ENCODE peak calls at places on chromosomes 7 and 10, in five cellular contexts. G, Y, N, T and A are unnamed samples.

GRCh38 chr7:155231241-155231800 is 66.4 kb upstream of the INSIG1 start:
- DNase-seq in T (no peak), N (no peak), Y (no peak), G (no peak), A (no peak)

GRCh38 chr7:28708033-28708451 is 250.1 kb downstream of the TRIL start:
- DNase-seq in T (no peak), Y (peak), N (no peak), G (peak), A (no peak)

GRCh38 chr7:80783688-80784327 is 135.0 kb downstream of the SEMA3C start:
- DNase-seq in N (no peak), G (peak), T (no peak), Y (peak), A (no peak)

GRCh38 chr7:70776627-70777101 is 355.3 kb upstream of the GALNT17 start:
- DNase-seq in T (no peak), N (no peak), G (peak), Y (peak), A (no peak)

GRCh38 chr7:97145068-97145467 is 27.6 kb downstream of the SDHAF3 start:
- DNase-seq in Y (peak), N (no peak), T (no peak), G (peak), A (no peak)

GRCh38 chr7:44470628-44471245 is 19.7 kb downstream of the NUDCD3 start:
- DNase-seq in Y (no peak), N (no peak), G (no peak), T (no peak), A (no peak)

GRCh38 chr10:31343009-31343408 is 24.0 kb downstream of the ZEB1 start:
- DNase-seq in G (no peak), T (no peak), Y (no peak), N (no peak), A (no peak)

GRCh38 chr10:35355971-35356724 is 19.8 kb downstream of the CCNY start:
- DNase-seq in N (no peak), T (no peak), Y (no peak), G (no peak), A (no peak)

GRCh38 chr7:121605297-121605640 is 209.2 kb upstream of the FAM3C start:
- DNase-seq in N (no peak), Y (peak), G (peak), T (no peak), A (no peak)

GRCh38 chr10:86751477-86751876 is 4.9 kb upstream of the BMPR1A start:
- DNase-seq in G (no peak), T (no peak), Y (no peak), N (no peak), A (no peak)

GRCh38 chr10:67520924-67521520 is 175.0 kb downstream of the CTNNA3 start:
- DNase-seq in N (peak), G (peak), T (peak), Y (peak), A (peak)

GRCh38 chr7:102889836-102890235 is 23.0 kb upstream of the LRRC17 start:
- DNase-seq in G (no peak), Y (peak), N (no peak), T (no peak), A (no peak)

GRCh38 chr10:12390733-12391132 is 41.4 kb downstream of the CAMK1D start:
- DNase-seq in T (no peak), N (no peak), G (no peak), Y (peak), A (no peak)

GRCh38 chr7:155557778-155558177 is 11.4 kb upstream of the CNPY1 start:
- DNase-seq in T (no peak), N (no peak), Y (no peak), G (no peak), A (no peak)

GRCh38 chr10:3948843-3949242 is 163.8 kb upstream of the KLF6 start:
- DNase-seq in Y (peak), T (peak), N (no peak), G (peak), A (no peak)

GRCh38 chr10:132701099-132701845 is 84.7 kb downstream of the NKX6-2 start:
- DNase-seq in T (no peak), Y (no peak), N (no peak), G (no peak), A (no peak)

GRCh38 chr7:106419455-106420182 is 134.8 kb upstream of the NAMPT start:
- DNase-seq in Y (no peak), T (no peak), N (no peak), G (peak), A (no peak)

GRCh38 chr10:107656932-107657331 is 492.4 kb upstream of the SORCS1 start:
- DNase-seq in N (no peak), Y (no peak), T (no peak), G (no peak), A (no peak)

GRCh38 chr10:10865303-10865702 is 152.4 kb upstream of the CELF2 start:
- DNase-seq in T (no peak), N (no peak), Y (no peak), G (no peak), A (no peak)

GRCh38 chr7:2639994-2640830 is 8.4 kb downstream of the TTYH3 start:
- DNase-seq in N (no peak), G (no peak), T (no peak), Y (no peak), A (no peak)

GRCh38 chr10:64115913-64116643 is 594.9 kb downstream of the REEP3 start:
- DNase-seq in Y (peak), T (no peak), N (peak), G (peak), A (peak)

GRCh38 chr10:46539596-46540411 is 16.7 kb downstream of the GPRIN2 start:
- DNase-seq in Y (peak), G (peak), N (no peak), T (no peak), A (no peak)

GRCh38 chr7:45150199-45150598 is 7.4 kb upstream of the RAMP3 start:
- DNase-seq in N (no peak), G (no peak), T (no peak), Y (no peak), A (no peak)

GRCh38 chr7:50206521-50207250 is 97.8 kb upstream of the IKZF1 start:
- DNase-seq in G (no peak), T (peak), Y (no peak), N (no peak), A (no peak)

GRCh38 chr10:34384363-34384762 is 430.7 kb downstream of the PARD3 start:
- DNase-seq in G (no peak), N (no peak), T (no peak), Y (no peak), A (no peak)

GRCh38 chr7:157464971-157465481 is 128.2 kb downstream of the DNAJB6 start:
- DNase-seq in N (no peak), G (no peak), T (peak), Y (no peak), A (no peak)

GRCh38 chr7:153027904-153028303 is 268.4 kb downstream of the ACTR3B start:
- DNase-seq in T (no peak), G (no peak), Y (no peak), N (no peak), A (no peak)

GRCh38 chr10:29618341-29619171 is 16.2 kb downstream of the SVIL start:
- DNase-seq in Y (peak), T (no peak), G (peak), N (no peak), A (no peak)

GRCh38 chr10:104057717-104058116 is 28.0 kb downstream of the COL17A1 start:
- DNase-seq in Y (no peak), N (no peak), G (no peak), T (no peak), A (no peak)

GRCh38 chr10:121577568-121577967 is 20.7 kb downstream of the FGFR2 start:
- DNase-seq in Y (no peak), T (no peak), G (no peak), N (no peak), A (no peak)

GRCh38 chr10:85917601-85918000 is 449.0 kb downstream of the GRID1 start:
- DNase-seq in T (no peak), G (no peak), N (no peak), Y (no peak), A (no peak)

GRCh38 chr10:12264204-12264908 is 68.4 kb downstream of the CDC123 start:
- DNase-seq in N (peak), T (peak), Y (peak), G (peak), A (peak)

GRCh38 chr7:76073335-76073990 is 25.6 kb downstream of the MDH2 start:
- DNase-seq in G (no peak), N (peak), Y (no peak), T (no peak), A (no peak)

GRCh38 chr10:124291009-124291671 is 127.6 kb downstream of the OAT start:
- DNase-seq in N (no peak), Y (no peak), T (no peak), G (no peak), A (no peak)

GRCh38 chr7:43647314-43647691 is 64.4 kb downstream of the STK17A start:
- DNase-seq in T (no peak), Y (peak), G (peak), N (peak), A (no peak)

GRCh38 chr10:132650611-132651250 is 113.1 kb downstream of the INPP5A start:
- DNase-seq in G (no peak), Y (no peak), T (no peak), N (no peak), A (no peak)

GRCh38 chr10:125064681-125065492 is 95.5 kb downstream of the CTBP2 start:
- DNase-seq in G (peak), N (no peak), Y (peak), T (no peak), A (no peak)

GRCh38 chr7:83366629-83367028 is 203.9 kb upstream of the PCLO start:
- DNase-seq in N (no peak), G (no peak), Y (no peak), T (no peak), A (no peak)
- TF ChIP-seq CTCF in N (peak), G (no peak), Y (no peak), T (no peak), A (peak)

GRCh38 chr7:124456286-124456685 is 309.3 kb downstream of the GPR37 start:
- DNase-seq in T (no peak), G (no peak), Y (no peak), N (no peak), A (no peak)
- TF ChIP-seq CTCF in T (no peak), G (no peak), Y (no peak), N (no peak), A (no peak)

GRCh38 chr10:74743401-74743800 is 83.0 kb upstream of the KAT6B start:
- DNase-seq in N (no peak), T (no peak), G (no peak), Y (no peak), A (no peak)
- TF ChIP-seq CTCF in N (no peak), T (no peak), G (no peak), Y (no peak), A (no peak)

DNA sequence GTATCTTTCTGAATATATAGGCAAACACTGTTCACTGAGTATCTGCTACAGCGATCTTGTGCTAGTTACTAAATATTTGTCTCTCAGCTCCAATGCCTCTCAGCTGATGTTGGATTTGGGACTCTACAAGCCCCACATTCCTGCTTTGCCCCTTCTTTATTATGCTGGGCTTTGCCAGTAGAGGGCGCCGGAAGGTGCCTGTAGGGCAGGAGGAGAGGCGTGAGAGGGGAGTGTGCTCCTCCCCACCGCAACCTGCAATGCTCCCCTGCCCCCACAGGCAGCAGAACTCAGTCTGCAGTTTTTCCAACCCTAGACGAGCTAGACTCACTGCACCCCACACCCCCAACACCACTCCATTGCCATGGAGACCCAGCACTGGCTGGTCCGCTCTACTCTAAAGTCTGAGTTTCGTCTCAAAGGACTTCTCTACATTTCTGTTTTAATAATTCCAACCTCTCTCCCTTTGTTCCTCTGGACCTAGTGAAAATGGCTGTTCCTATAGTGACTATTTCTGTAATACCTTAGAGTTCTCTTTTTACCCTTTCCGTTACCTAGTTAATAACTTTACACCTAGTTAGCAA is 337.6 kb downstream of the CCSER2 start:
- DNase-seq in G (no peak), T (no peak), Y (no peak), N (peak), A (no peak)
- TF ChIP-seq CTCF in G (no peak), T (no peak), Y (no peak), N (peak), A (peak)

GRCh38 chr7:112452102-112452888 is 2.0 kb downstream of the IFRD1 start:
- DNase-seq in Y (peak), N (peak), G (peak), T (no peak), A (no peak)
- TF ChIP-seq CTCF in Y (peak), N (no peak), G (peak), T (no peak), A (peak)

GRCh38 chr10:32982293-32982709 is 24.3 kb upstream of the ITGB1 start:
- DNase-seq in Y (peak), G (peak), N (no peak), T (no peak), A (no peak)

GRCh38 chr10:32979041-32979440 is 21.0 kb upstream of the ITGB1 start:
- DNase-seq in Y (no peak), G (no peak), N (no peak), T (no peak), A (no peak)

GRCh38 chr10:32981760-32982159 is 23.7 kb upstream of the ITGB1 start:
- DNase-seq in G (peak), T (no peak), N (no peak), Y (peak), A (no peak)

GRCh38 chr10:32980242-32980557 is 22.2 kb upstream of the ITGB1 start:
- DNase-seq in Y (no peak), T (no peak), N (no peak), G (no peak), A (no peak)

GRCh38 chr10:32980558-32981468 is 22.8 kb upstream of the ITGB1 start:
- DNase-seq in G (peak), N (peak), Y (peak), T (peak), A (peak)
- TF ChIP-seq CTCF in G (no peak), N (no peak), Y (no peak), T (no peak), A (no peak)

DNA sequence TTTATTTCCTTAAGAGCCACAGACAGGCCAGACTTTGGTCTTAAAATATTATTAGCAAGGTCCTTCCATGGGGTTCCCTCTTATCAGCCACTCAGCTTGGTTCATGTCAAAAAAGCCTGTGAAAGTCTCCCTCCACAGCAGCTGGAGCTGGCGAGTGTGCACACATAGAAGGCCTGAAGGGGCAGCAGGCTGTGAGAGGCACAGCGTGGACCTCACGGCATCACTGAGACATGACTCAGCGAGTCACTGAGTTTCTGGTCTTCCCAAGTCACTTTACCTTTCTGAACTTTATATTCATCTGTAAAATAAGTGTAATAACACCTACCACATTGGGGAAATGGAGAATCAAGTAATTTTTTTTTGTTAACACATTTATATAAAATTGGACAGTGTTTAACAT is 8.7 kb downstream of the TAF3 start:
- DNase-seq in T (no peak), N (no peak), G (peak), Y (peak), A (no peak)
- TF ChIP-seq CTCF in T (no peak), N (no peak), G (peak), Y (peak), A (no peak)

GRCh38 chr7:7306231-7306630 is 123.9 kb downstream of the C1GALT1 start:
- DNase-seq in G (no peak), T (no peak), N (no peak), Y (no peak), A (no peak)
- TF ChIP-seq CTCF in G (no peak), T (no peak), N (no peak), Y (no peak), A (no peak)